ENCODE peak calls at places on chromosome 17, in eight cellular contexts. X is Peyer's patch; L is left lung; S is HFF-Myc; B is HT1080; G is A172; N is CD4-positive, alpha-beta T cell; R is activated T-cell treated with anti-CD3 and anti-CD28 coated beads, Interleukin-2, amount 50 U/mL, for 72 hours. Y is an unnamed sample.

GRCh38 chr17:80424261-80424660 is 9.3 kb downstream of the ENDOV start:
- DNase-seq in R (no peak), G (no peak), N (no peak), L (peak; percentile 52), B (no peak), X (no peak), S (no peak), Y (peak; percentile 52)

GRCh38 chr17:66633322-66633965 is 201.5 kb upstream of the CACNG5 start:
- DNase-seq in N (peak; percentile 16), S (no peak), R (peak; percentile 79), B (peak; percentile 29), L (no peak), X (no peak), G (peak; percentile 41), Y (no peak)

GRCh38 chr17:55818026-55818425 is 67.2 kb downstream of the PCTP start:
- DNase-seq in B (no peak), L (no peak), N (no peak), S (no peak), G (no peak), X (no peak), R (no peak), Y (no peak)

GRCh38 chr17:79028496-79029326 is 4.7 kb downstream of the C1QTNF1 start:
- DNase-seq in L (no peak), N (no peak), X (peak; percentile 44), S (no peak), G (no peak), B (no peak), R (no peak), Y (no peak)

GRCh38 chr17:69466905-69467630 is 52.6 kb downstream of the MAP2K6 start:
- DNase-seq in B (peak; percentile 76), X (no peak), R (no peak), L (no peak), G (no peak), S (peak; percentile 49), N (no peak), Y (no peak)

GRCh38 chr17:79509496-79509895 is 101.4 kb downstream of the RBFOX3 start:
- DNase-seq in B (no peak), S (no peak), G (no peak), N (no peak), L (no peak), X (no peak), R (no peak), Y (no peak)

GRCh38 chr17:73293480-73293911 is 18.3 kb downstream of the CDC42EP4 start:
- DNase-seq in N (no peak), L (no peak), R (no peak), S (no peak), G (peak; percentile 61), X (peak; percentile 68), B (peak; percentile 30), Y (no peak)

GRCh38 chr17:69722518-69722917 is 308.0 kb downstream of the MAP2K6 start:
- DNase-seq in N (no peak), B (no peak), R (no peak), G (no peak), L (no peak), X (no peak), S (no peak), Y (no peak)

GRCh38 chr17:48352630-48353029 is 77.4 kb downstream of the SKAP1 start:
- DNase-seq in G (peak; percentile 42), N (no peak), S (no peak), X (no peak), R (peak; percentile 9), B (peak; percentile 11), L (no peak), Y (no peak)

Y was measured in immature natural killer cell.